ENCODE peak calls at places on chromosomes 3 and 15, in eight cellular contexts. P, T, Z, G, J, A, I and W are unnamed samples.

GRCh38 chr3:168616901-168617300 is 521.2 kb upstream of the GOLIM4 start:
- DNase-seq in Z (no peak), I (no peak), A (no peak), P (no peak), J (no peak), T (no peak), G (no peak), W (no peak)

GRCh38 chr15:65132841-65133549 is 613 bp downstream of the PDCD7 start:
- DNase-seq in G (no peak), I (peak), P (peak), Z (peak), T (peak), J (peak), A (peak), W (peak)

GRCh38 chr3:156135921-156136655 is 15.7 kb downstream of the KCNAB1 start:
- DNase-seq in J (no peak), T (peak), I (no peak), P (peak), Z (peak), G (no peak), A (no peak), W (no peak)

GRCh38 chr3:16864610-16865313 is 20.0 kb upstream of the PLCL2 start:
- DNase-seq in T (peak), A (no peak), G (no peak), P (peak), I (no peak), J (no peak), Z (no peak), W (peak)

GRCh38 chr3:84738101-84738500 is 220.7 kb upstream of the CADM2 start:
- DNase-seq in P (no peak), A (no peak), J (no peak), T (no peak), G (no peak), I (no peak), Z (no peak), W (no peak)

GRCh38 chr15:59349715-59350420 is 22.8 kb downstream of the MYO1E start:
- DNase-seq in A (no peak), I (peak), P (peak), J (peak), Z (no peak), G (no peak), T (peak), W (peak)

GRCh38 chr3:69250014-69250413 is 127.6 kb upstream of the LMOD3 start:
- DNase-seq in I (peak), G (no peak), P (no peak), T (no peak), J (peak), Z (peak), A (no peak), W (no peak)

GRCh38 chr3:67561995-67562394 is 92.4 kb downstream of the SUCLG2 start:
- DNase-seq in G (no peak), Z (no peak), A (no peak), T (no peak), I (no peak), J (no peak), P (peak), W (no peak)

GRCh38 chr3:149245738-149246451 is 24.3 kb upstream of the CP start:
- DNase-seq in J (no peak), A (no peak), I (peak), G (peak), T (peak), Z (no peak), P (peak), W (no peak)

GRCh38 chr15:90259524-90259923 is 5.9 kb upstream of the NGRN start:
- DNase-seq in P (no peak), A (no peak), J (no peak), G (no peak), Z (no peak), I (no peak), T (no peak), W (no peak)

GRCh38 chr3:185584681-185585080 is 1.4 kb upstream of the SENP2 start:
- DNase-seq in I (peak), P (no peak), G (no peak), Z (no peak), A (no peak), J (no peak), T (no peak), W (no peak)

GRCh38 chr3:78764634-78765033 is 1003.2 kb downstream of the ROBO1 start:
- DNase-seq in A (no peak), G (no peak), P (no peak), J (no peak), Z (no peak), T (no peak), I (no peak), W (no peak)

GRCh38 chr3:42663581-42664442 is 10.3 kb downstream of the ZBTB47 start:
- DNase-seq in P (no peak), Z (no peak), I (no peak), T (no peak), G (no peak), J (no peak), A (no peak), W (no peak)